ENCODE peak calls at places on chromosomes 7 and 10, in five cellular contexts. One of them, this sample, is unnamed. For H3K36me3, the result is how much of the 10 kb centered on the place peaks cover.

GRCh38 chr10:132255489-132256344 is 52.0 kb downstream of the STK32C start:
- DNase-seq in adipocyte: no peak
- DNase-seq in heart right ventricle: no peak
- DNase-seq in PC-3: no peak
- DNase-seq in neuronal stem cell: no peak
- DNase-seq in this sample: no peak

GRCh38 chr7:22167482-22167881 is 189.5 kb downstream of the RAPGEF5 start:
- DNase-seq in adipocyte: no peak
- DNase-seq in PC-3: no peak
- DNase-seq in heart right ventricle: no peak
- DNase-seq in neuronal stem cell: no peak
- DNase-seq in this sample: no peak

GRCh38 chr7:83468251-83468739 is 180.6 kb downstream of the SEMA3E start:
- DNase-seq in adipocyte: peak
- DNase-seq in neuronal stem cell: peak
- DNase-seq in heart right ventricle: peak
- DNase-seq in PC-3: peak
- DNase-seq in this sample: no peak

GRCh38 chr10:77532068-77532467 is 105.5 kb downstream of the KCNMA1 start:
- DNase-seq in adipocyte: peak
- DNase-seq in heart right ventricle: no peak
- DNase-seq in neuronal stem cell: no peak
- DNase-seq in PC-3: no peak
- DNase-seq in this sample: no peak

GRCh38 chr7:131909151-131909768 is 352.8 kb upstream of the PODXL start:
- DNase-seq in heart right ventricle: no peak
- DNase-seq in adipocyte: no peak
- DNase-seq in PC-3: no peak
- DNase-seq in neuronal stem cell: no peak
- DNase-seq in this sample: no peak

GRCh38 chr7:148941598-148942280 is 57.6 kb upstream of the EZH2 start:
- DNase-seq in neuronal stem cell: peak
- DNase-seq in heart right ventricle: peak
- DNase-seq in adipocyte: peak
- DNase-seq in PC-3: peak
- DNase-seq in this sample: peak

GRCh38 chr7:69076566-69076965 is 521.7 kb upstream of the AUTS2 start:
- DNase-seq in adipocyte: no peak
- DNase-seq in neuronal stem cell: no peak
- DNase-seq in heart right ventricle: no peak
- DNase-seq in PC-3: no peak
- DNase-seq in this sample: no peak

GRCh38 chr10:95469676-95470075 is 91.5 kb downstream of the SORBS1 start:
- DNase-seq in neuronal stem cell: no peak
- DNase-seq in PC-3: no peak
- DNase-seq in heart right ventricle: no peak
- DNase-seq in adipocyte: no peak
- DNase-seq in this sample: no peak

GRCh38 chr7:107180378-107180777 is 11.6 kb downstream of the HBP1 start:
- DNase-seq in PC-3: peak
- DNase-seq in adipocyte: peak
- DNase-seq in heart right ventricle: no peak
- DNase-seq in neuronal stem cell: no peak
- DNase-seq in this sample: no peak

GRCh38 chr10:3763035-3763456 is 22.0 kb downstream of the KLF6 start:
- DNase-seq in adipocyte: no peak
- DNase-seq in PC-3: peak
- DNase-seq in heart right ventricle: no peak
- DNase-seq in neuronal stem cell: no peak
- DNase-seq in this sample: no peak

GRCh38 chr10:31650010-31650409 is 278.6 kb downstream of the ARHGAP12 start:
- DNase-seq in neuronal stem cell: no peak
- DNase-seq in heart right ventricle: peak
- DNase-seq in adipocyte: peak
- DNase-seq in PC-3: peak
- DNase-seq in this sample: no peak

GRCh38 chr10:132904169-132904813 is 38.1 kb downstream of the CFAP46 start:
- DNase-seq in adipocyte: peak
- DNase-seq in heart right ventricle: peak
- DNase-seq in neuronal stem cell: peak
- DNase-seq in PC-3: peak
- DNase-seq in this sample: peak

GRCh38 chr7:37657798-37658197 is 25.8 kb upstream of the GPR141 start:
- DNase-seq in heart right ventricle: no peak
- DNase-seq in PC-3: no peak
- DNase-seq in neuronal stem cell: no peak
- DNase-seq in adipocyte: no peak
- DNase-seq in this sample: no peak

GRCh38 chr7:103988468-103989199 is 824 bp downstream of the RELN start:
- DNase-seq in PC-3: no peak
- DNase-seq in heart right ventricle: no peak
- DNase-seq in neuronal stem cell: peak
- DNase-seq in adipocyte: no peak
- DNase-seq in this sample: no peak

DNA sequence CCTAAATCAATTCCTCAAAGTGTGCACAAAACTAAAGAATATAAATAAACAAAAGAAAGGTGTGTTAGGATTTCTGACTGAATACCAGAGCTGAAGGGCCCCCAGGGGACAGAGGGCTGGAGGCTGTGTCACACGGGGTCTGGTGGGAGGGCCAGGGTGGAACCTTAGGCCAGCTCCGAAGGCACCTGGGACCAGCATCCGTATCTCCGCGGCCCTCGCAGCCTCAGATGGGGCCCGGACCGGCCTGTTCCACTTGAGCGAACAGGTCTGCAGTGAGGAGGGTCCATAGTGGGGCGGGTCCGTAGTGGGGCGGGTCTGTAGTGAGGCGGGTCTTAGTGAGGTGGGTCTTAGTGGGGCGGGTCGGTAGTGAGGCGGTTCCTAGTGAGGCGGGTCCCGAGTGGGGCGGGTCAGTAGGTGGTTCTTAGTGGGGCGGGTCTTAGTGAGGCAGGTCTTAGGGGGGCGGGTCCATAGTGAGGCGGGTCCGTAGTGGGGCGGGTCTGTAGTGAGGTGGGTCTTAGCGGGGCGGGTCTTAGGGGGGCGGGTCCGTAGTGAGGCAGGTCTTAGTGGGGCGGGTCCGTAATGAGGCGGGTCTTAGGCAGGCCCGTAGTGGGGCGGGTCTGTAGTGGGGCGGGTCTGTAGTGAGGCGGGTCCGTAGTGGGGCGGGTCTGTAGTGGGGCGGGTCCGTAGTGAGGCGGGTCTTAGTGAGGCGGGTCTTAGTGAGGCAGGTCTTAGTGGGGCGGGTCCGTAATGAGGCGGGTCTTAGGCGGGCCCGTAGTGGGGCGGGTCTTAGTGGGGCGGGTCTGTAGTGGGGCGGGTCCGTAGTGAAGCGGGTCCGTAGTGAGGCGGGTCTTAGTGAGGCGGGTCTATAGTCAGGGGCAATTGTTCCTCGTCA is 15.1 kb downstream of the GPR146 start:
- DNase-seq in adipocyte: peak
- DNase-seq in heart right ventricle: no peak
- DNase-seq in neuronal stem cell: peak
- DNase-seq in PC-3: no peak
- DNase-seq in this sample: peak
- H3K4me3 ChIP-seq in adipocyte: no peak
- H3K4me3 ChIP-seq in heart right ventricle: no peak
- H3K4me3 ChIP-seq in neuronal stem cell: no peak
- H3K4me3 ChIP-seq in PC-3: no peak
- H3K4me3 ChIP-seq in this sample: peak

GRCh38 chr7:141562036-141562435 is 10.8 kb downstream of the AGK start:
- DNase-seq in PC-3: no peak
- DNase-seq in adipocyte: no peak
- DNase-seq in neuronal stem cell: no peak
- DNase-seq in heart right ventricle: no peak
- DNase-seq in this sample: no peak

GRCh38 chr7:141558544-141559183 is 7.5 kb downstream of the AGK start:
- DNase-seq in neuronal stem cell: no peak
- DNase-seq in heart right ventricle: no peak
- DNase-seq in adipocyte: peak
- DNase-seq in PC-3: peak
- DNase-seq in this sample: no peak

GRCh38 chr7:141562543-141562942 is 11.3 kb downstream of the AGK start:
- DNase-seq in neuronal stem cell: no peak
- DNase-seq in heart right ventricle: no peak
- DNase-seq in PC-3: no peak
- DNase-seq in adipocyte: no peak
- DNase-seq in this sample: no peak

GRCh38 chr7:141563956-141564623 is 12.9 kb downstream of the AGK start:
- DNase-seq in adipocyte: no peak
- DNase-seq in PC-3: peak
- DNase-seq in heart right ventricle: no peak
- DNase-seq in neuronal stem cell: no peak
- DNase-seq in this sample: no peak

GRCh38 chr7:141562972-141563371 is 11.8 kb downstream of the AGK start:
- DNase-seq in neuronal stem cell: no peak
- DNase-seq in PC-3: no peak
- DNase-seq in adipocyte: peak
- DNase-seq in heart right ventricle: no peak
- DNase-seq in this sample: no peak
- H3K36me3 ChIP-seq in neuronal stem cell: under half
- H3K36me3 ChIP-seq in PC-3: under half
- H3K36me3 ChIP-seq in adipocyte: under half
- H3K36me3 ChIP-seq in heart right ventricle: under half
- H3K36me3 ChIP-seq in this sample: under half

GRCh38 chr7:70578131-70578530 is 553.8 kb upstream of the GALNT17 start:
- DNase-seq in PC-3: no peak
- DNase-seq in adipocyte: no peak
- DNase-seq in neuronal stem cell: no peak
- DNase-seq in heart right ventricle: no peak
- DNase-seq in this sample: no peak

GRCh38 chr7:70573202-70573810 is 558.6 kb upstream of the GALNT17 start:
- DNase-seq in adipocyte: no peak
- DNase-seq in neuronal stem cell: peak
- DNase-seq in PC-3: no peak
- DNase-seq in heart right ventricle: no peak
- DNase-seq in this sample: no peak

GRCh38 chr7:70574314-70574713 is 557.6 kb upstream of the GALNT17 start:
- DNase-seq in neuronal stem cell: no peak
- DNase-seq in PC-3: no peak
- DNase-seq in heart right ventricle: no peak
- DNase-seq in adipocyte: no peak
- DNase-seq in this sample: no peak

GRCh38 chr7:70571986-70572385 is 560.0 kb upstream of the GALNT17 start:
- DNase-seq in PC-3: no peak
- DNase-seq in heart right ventricle: peak
- DNase-seq in neuronal stem cell: no peak
- DNase-seq in adipocyte: no peak
- DNase-seq in this sample: no peak

DNA sequence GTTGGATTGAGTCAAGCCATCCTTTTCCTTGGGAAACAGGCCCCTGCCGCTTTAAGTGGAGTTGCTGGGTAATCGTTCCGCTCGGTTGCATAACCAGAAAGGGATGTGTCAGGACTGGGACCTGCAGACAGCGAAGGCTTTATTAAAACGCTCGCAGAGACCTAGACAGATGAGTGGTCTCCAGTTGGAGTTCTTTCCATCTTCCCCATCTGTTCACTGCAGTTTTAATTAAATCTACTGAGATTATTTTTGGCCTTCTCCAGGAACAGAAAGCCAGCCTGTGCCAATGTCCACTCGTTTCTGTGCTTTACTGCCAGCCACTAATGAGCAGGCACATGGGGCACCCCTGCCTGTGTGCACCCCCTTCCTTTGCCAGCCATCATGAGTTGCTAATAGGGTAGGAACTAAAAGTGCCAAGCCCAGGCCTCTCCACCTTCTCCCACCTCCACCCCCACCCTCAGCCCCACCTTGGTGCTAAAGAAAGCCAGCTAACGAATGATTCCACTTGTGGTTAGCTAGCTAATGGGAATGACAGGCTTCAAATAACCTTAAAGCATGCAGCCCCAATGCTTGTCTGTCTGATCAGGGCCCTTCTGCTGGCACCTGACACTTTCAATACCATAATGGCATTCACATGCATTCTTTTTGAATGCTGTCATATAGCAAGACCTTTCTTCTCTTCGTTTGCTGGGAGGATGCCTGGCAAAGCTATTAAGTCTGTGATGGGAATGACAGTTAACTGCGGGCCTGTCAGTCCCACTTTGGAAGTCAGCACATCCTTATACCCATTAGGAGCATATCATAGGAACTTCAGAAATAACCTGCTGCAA is 556.8 kb upstream of the GALNT17 start:
- DNase-seq in PC-3: no peak
- DNase-seq in neuronal stem cell: peak
- DNase-seq in adipocyte: peak
- DNase-seq in heart right ventricle: no peak
- DNase-seq in this sample: peak
- H3K4me3 ChIP-seq in PC-3: no peak
- H3K4me3 ChIP-seq in neuronal stem cell: no peak
- H3K4me3 ChIP-seq in adipocyte: no peak
- H3K4me3 ChIP-seq in heart right ventricle: no peak
- H3K4me3 ChIP-seq in this sample: no peak

DNA sequence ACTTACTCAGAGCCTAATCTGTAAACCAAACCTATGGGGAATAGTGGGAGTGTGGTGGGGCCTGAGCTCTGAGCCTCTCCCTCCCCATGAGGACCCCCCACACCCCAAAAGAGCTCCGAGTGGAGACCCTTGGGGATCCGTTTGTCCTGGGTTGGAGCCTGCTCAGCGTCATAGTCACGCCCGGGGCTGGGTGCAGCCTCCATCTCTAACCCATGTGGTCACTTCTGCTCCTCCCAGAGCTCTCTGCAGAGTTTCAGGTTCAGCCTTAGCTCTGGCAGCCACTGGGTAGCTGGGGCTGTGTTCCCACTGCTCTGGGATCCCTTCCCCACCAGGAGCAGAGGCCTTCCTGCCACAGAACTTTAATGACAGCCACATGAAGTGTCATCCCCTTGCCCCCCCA is 25.9 kb downstream of the PFKFB3 start:
- DNase-seq in adipocyte: no peak
- DNase-seq in heart right ventricle: no peak
- DNase-seq in PC-3: no peak
- DNase-seq in neuronal stem cell: no peak
- DNase-seq in this sample: no peak
- H3K36me3 ChIP-seq in adipocyte: half or more
- H3K36me3 ChIP-seq in heart right ventricle: half or more
- H3K36me3 ChIP-seq in PC-3: under half
- H3K36me3 ChIP-seq in neuronal stem cell: half or more
- H3K36me3 ChIP-seq in this sample: under half

GRCh38 chr10:72321248-72322029 is 33.3 kb downstream of the DNAJB12 start:
- DNase-seq in heart right ventricle: no peak
- DNase-seq in neuronal stem cell: no peak
- DNase-seq in adipocyte: no peak
- DNase-seq in PC-3: no peak
- DNase-seq in this sample: peak
- H3K4me3 ChIP-seq in heart right ventricle: no peak
- H3K4me3 ChIP-seq in neuronal stem cell: no peak
- H3K4me3 ChIP-seq in adipocyte: peak
- H3K4me3 ChIP-seq in PC-3: no peak
- H3K4me3 ChIP-seq in this sample: peak

DNA sequence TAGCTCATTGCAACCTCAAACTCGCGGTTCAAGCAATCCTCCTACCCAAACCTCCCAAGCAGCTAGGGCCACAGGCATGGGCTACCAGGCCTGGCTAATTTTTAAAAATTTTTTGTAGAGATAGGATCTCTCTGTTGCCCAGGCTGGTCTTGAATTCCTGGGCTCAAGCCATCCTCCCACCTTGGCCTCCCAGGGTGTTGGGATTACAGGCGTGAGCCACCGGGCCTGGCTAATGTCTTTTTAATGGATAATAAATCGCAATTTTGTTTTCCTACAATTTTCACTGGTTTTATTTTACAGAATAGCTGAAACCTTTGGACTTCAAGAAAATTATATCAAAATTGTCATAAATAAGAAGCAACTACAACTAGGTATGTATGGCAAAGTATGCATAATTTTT is 10.9 kb downstream of the NUB1 start:
- DNase-seq in neuronal stem cell: no peak
- DNase-seq in adipocyte: no peak
- DNase-seq in PC-3: no peak
- DNase-seq in heart right ventricle: no peak
- DNase-seq in this sample: no peak
- H3K36me3 ChIP-seq in neuronal stem cell: under half
- H3K36me3 ChIP-seq in adipocyte: half or more
- H3K36me3 ChIP-seq in PC-3: under half
- H3K36me3 ChIP-seq in heart right ventricle: half or more
- H3K36me3 ChIP-seq in this sample: half or more

This sample was measured in WERI-Rb-1.